ENCODE peak calls at places on chromosomes 11 and 22, in five cellular contexts. N is mucosa of descending colon, D is MCF 10A, O is brain microvascular endothelial cell, E is astrocyte of the spinal cord. I is an unnamed sample.

GRCh38 chr11:110134120-110134519 is 40.9 kb downstream of the ZC3H12C start:
- DNase-seq in E (peak), O (no peak), D (no peak), N (no peak), I (no peak)

GRCh38 chr11:68750197-68750987 is 928 bp downstream of the TESMIN start:
- DNase-seq in N (peak), E (no peak), D (no peak), O (no peak), I (peak)

GRCh38 chr11:75077316-75077715 is 19.4 kb downstream of the OR2AT4 start:
- DNase-seq in D (peak), N (no peak), O (peak), E (peak), I (peak)

GRCh38 chr22:35489225-35489624 is 51.4 kb upstream of the RASD2 start:
- DNase-seq in D (peak), N (no peak), E (no peak), O (no peak), I (peak)

GRCh38 chr11:4891996-4892640 is 10.4 kb downstream of the OR51T1 start:
- DNase-seq in D (peak), E (peak), O (peak), N (no peak), I (peak)

GRCh38 chr22:36873614-36874308 is 13.0 kb downstream of the NCF4 start:
- DNase-seq in N (peak), O (peak), E (peak), D (peak), I (peak)

GRCh38 chr11:7657306-7658025 is 15.8 kb downstream of the CYB5R2 start:
- DNase-seq in D (peak), N (peak), O (peak), E (peak), I (peak)

GRCh38 chr11:35087648-35088047 is 51.3 kb upstream of the CD44 start:
- DNase-seq in D (no peak), N (peak), O (no peak), E (no peak), I (no peak)

GRCh38 chr11:532512-533048 is 2.8 kb downstream of the HRAS start:
- DNase-seq in D (no peak), O (no peak), N (no peak), E (no peak), I (no peak)

GRCh38 chr11:63504933-63505586 is 824 bp upstream of the LGALS12 start:
- DNase-seq in N (no peak), D (peak), E (no peak), O (no peak), I (no peak)

GRCh38 chr22:35540600-35541253 is at the start of gene RASD2:
- DNase-seq in D (no peak), N (peak), O (no peak), E (no peak), I (peak)

GRCh38 chr22:50085211-50085999 is at the start of gene MLC1:
- DNase-seq in N (no peak), D (no peak), E (no peak), O (no peak), I (peak)

GRCh38 chr11:75439495-75440120 is 6.6 kb upstream of the KLHL35 start:
- DNase-seq in D (no peak), N (no peak), O (no peak), E (no peak), I (no peak)

GRCh38 chr11:119786431-119787073 is 57.6 kb upstream of the NECTIN1 start:
- DNase-seq in E (no peak), D (no peak), N (no peak), O (no peak), I (no peak)

GRCh38 chr22:24185501-24186351 is 4.4 kb downstream of the SUSD2 start:
- DNase-seq in D (no peak), O (no peak), N (no peak), E (no peak), I (no peak)

GRCh38 chr22:29167032-29167911 is 38.4 kb upstream of the EMID1 start:
- DNase-seq in O (no peak), E (no peak), N (no peak), D (no peak), I (no peak)

GRCh38 chr22:41256898-41257260 is 16.1 kb upstream of the CHADL start:
- DNase-seq in D (peak), N (no peak), O (peak), E (peak), I (no peak)

GRCh38 chr11:112172362-112172994 is 2.8 kb upstream of the BCO2 start:
- DNase-seq in O (no peak), D (no peak), N (no peak), E (peak), I (peak)

GRCh38 chr11:76208829-76209670 is 2.7 kb upstream of the WNT11 start:
- DNase-seq in O (peak), D (peak), N (peak), E (peak), I (peak)

GRCh38 chr11:75667831-75668507 is 869 bp downstream of the MAP6 start:
- DNase-seq in N (peak), O (peak), D (no peak), E (peak), I (peak)

GRCh38 chr22:38981005-38981658 is 1.0 kb upstream of the APOBEC3B start:
- DNase-seq in D (peak), O (no peak), E (no peak), N (peak), I (peak)

GRCh38 chr22:48880749-48881148 is 946.9 kb downstream of the BRD1 start:
- DNase-seq in N (no peak), O (no peak), D (no peak), E (no peak), I (no peak)

GRCh38 chr11:1776331-1776851 is 12.7 kb upstream of the CTSD start:
- DNase-seq in N (no peak), D (no peak), O (no peak), E (no peak), I (no peak)

GRCh38 chr22:37229012-37229804 is 14.9 kb downstream of the RAC2 start:
- DNase-seq in O (peak), D (peak), E (peak), N (no peak), I (peak)

GRCh38 chr11:27563201-27563600 is 56.6 kb upstream of the LIN7C start:
- DNase-seq in E (peak), O (peak), D (no peak), N (no peak), I (peak)

GRCh38 chr22:49394116-49394785 is 433.4 kb downstream of the BRD1 start:
- DNase-seq in O (no peak), E (no peak), D (no peak), N (no peak), I (no peak)

GRCh38 chr11:57405271-57405890 is 14.9 kb upstream of the PRG2 start:
- DNase-seq in O (no peak), E (no peak), N (no peak), D (no peak), I (no peak)

GRCh38 chr11:125720781-125721180 is 25.3 kb upstream of the PATE1 start:
- DNase-seq in E (no peak), N (no peak), O (no peak), D (peak), I (peak)

GRCh38 chr11:121665211-121665838 is 212.6 kb upstream of the SORL1-AS1 start:
- DNase-seq in N (no peak), E (no peak), D (no peak), O (no peak), I (no peak)

GRCh38 chr11:134170909-134171281 is 52.9 kb downstream of the NCAPD3 start:
- DNase-seq in O (no peak), N (no peak), E (no peak), D (no peak), I (no peak)

GRCh38 chr11:129307162-129307561 is 68.5 kb upstream of the BARX2 start:
- DNase-seq in O (no peak), D (no peak), N (no peak), E (no peak), I (no peak)

GRCh38 chr11:47928426-47928825 is 51.9 kb upstream of the PTPRJ start:
- DNase-seq in D (no peak), O (no peak), E (no peak), N (no peak), I (no peak)

GRCh38 chr11:68033708-68034045 is 3.2 kb downstream of the NDUFS8 start:
- DNase-seq in O (no peak), E (no peak), D (no peak), N (no peak), I (no peak)

GRCh38 chr11:1077033-1077416 is 2.4 kb downstream of the MUC2 start:
- DNase-seq in N (no peak), E (no peak), O (no peak), D (no peak), I (no peak)

GRCh38 chr11:61113209-61113608 is 10.9 kb downstream of the CD5 start:
- DNase-seq in D (no peak), N (no peak), O (no peak), E (no peak), I (no peak)

GRCh38 chr11:123475478-123475877 is 45.4 kb downstream of the GRAMD1B start:
- DNase-seq in N (no peak), E (peak), D (peak), O (peak), I (peak)

GRCh38 chr11:26276798-26277424 is 55.0 kb upstream of the ANO3 start:
- DNase-seq in D (peak), O (peak), E (peak), N (peak), I (peak)

GRCh38 chr11:830295-831131 is 2.2 kb upstream of the CD151 start:
- DNase-seq in D (no peak), O (peak), N (peak), E (peak), I (peak)

GRCh38 chr11:18264677-18265542 is 1.2 kb upstream of the SAA1 start:
- DNase-seq in O (no peak), E (no peak), D (no peak), N (no peak), I (no peak)

GRCh38 chr11:18265949-18266348 is at the start of gene SAA1:
- DNase-seq in D (peak), O (no peak), E (no peak), N (no peak), I (peak)

GRCh38 chr11:18271206-18271605 is 5.1 kb downstream of the SAA1 start:
- DNase-seq in N (no peak), D (no peak), E (no peak), O (no peak), I (no peak)

GRCh38 chr11:18270102-18270501 is 4.0 kb downstream of the SAA1 start:
- DNase-seq in N (no peak), D (peak), E (no peak), O (no peak), I (no peak)
- TF ChIP-seq CTCF in N (no peak), D (no peak), E (no peak), O (peak), I (peak)

DNA sequence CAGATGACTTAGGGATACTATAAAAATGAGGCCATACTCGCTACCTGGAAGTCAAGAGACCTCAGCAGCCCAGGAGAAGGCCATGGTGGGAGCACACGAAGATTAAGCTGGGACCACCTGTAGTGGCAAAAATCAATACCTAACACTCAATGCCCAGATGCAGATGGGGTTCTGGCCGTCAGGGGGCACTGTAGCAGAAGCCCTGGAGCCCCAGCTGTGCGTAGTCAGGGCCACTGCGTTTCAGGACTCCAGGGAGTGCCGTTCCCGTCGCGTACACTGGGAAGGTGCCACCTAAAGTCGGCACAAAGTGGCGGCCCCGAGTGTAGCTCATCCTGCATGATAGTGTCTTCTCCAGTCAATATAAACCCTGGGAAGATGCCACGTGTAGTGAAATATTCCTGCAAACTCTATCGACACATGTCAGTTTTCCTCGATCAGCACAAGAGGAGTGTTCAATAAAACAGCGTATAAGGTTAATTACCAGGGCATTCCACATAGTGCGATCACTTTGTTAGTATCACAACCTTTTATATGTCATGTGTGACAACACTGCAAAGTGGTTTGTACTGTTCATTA is 123.7 kb upstream of the NTM start:
- DNase-seq in E (no peak), D (no peak), O (no peak), N (peak), I (peak)
- TF ChIP-seq CTCF in E (peak), D (no peak), O (peak), N (no peak), I (peak)

GRCh38 chr11:13013054-13013488 is 4.0 kb downstream of the RASSF10 start:
- DNase-seq in D (no peak), O (no peak), E (no peak), N (no peak), I (no peak)

GRCh38 chr11:13019313-13019712 is 10.2 kb downstream of the RASSF10 start:
- DNase-seq in N (no peak), O (no peak), E (no peak), D (no peak), I (no peak)

GRCh38 chr11:13012037-13012693 is 3.0 kb downstream of the RASSF10 start:
- DNase-seq in N (peak), O (no peak), E (no peak), D (no peak), I (peak)

GRCh38 chr11:13015753-13016152 is 6.6 kb downstream of the RASSF10 start:
- DNase-seq in E (no peak), O (no peak), N (no peak), D (no peak), I (no peak)

GRCh38 chr11:13016415-13016814 is 7.3 kb downstream of the RASSF10 start:
- DNase-seq in D (peak), O (no peak), N (peak), E (no peak), I (peak)
- TF ChIP-seq CTCF in D (peak), O (no peak), N (no peak), E (no peak), I (peak)

GRCh38 chr11:65897020-65897471 is 3.1 kb downstream of the FOSL1 start:
- DNase-seq in E (peak), D (no peak), O (no peak), N (no peak), I (no peak)

GRCh38 chr11:65900899-65901180 is 652 bp upstream of the FOSL1 start:
- DNase-seq in D (no peak), E (no peak), O (no peak), N (no peak), I (no peak)

GRCh38 chr11:65898656-65899355 is 1.4 kb downstream of the FOSL1 start:
- DNase-seq in D (peak), O (no peak), E (no peak), N (no peak), I (peak)

GRCh38 chr11:65900125-65900898 is at the start of gene FOSL1:
- DNase-seq in E (peak), N (peak), O (peak), D (peak), I (peak)

GRCh38 chr11:65899356-65900124 is 648 bp downstream of the FOSL1 start:
- DNase-seq in O (peak), E (peak), D (no peak), N (no peak), I (no peak)
- TF ChIP-seq CTCF in O (no peak), E (no peak), D (no peak), N (no peak), I (no peak)

DNA sequence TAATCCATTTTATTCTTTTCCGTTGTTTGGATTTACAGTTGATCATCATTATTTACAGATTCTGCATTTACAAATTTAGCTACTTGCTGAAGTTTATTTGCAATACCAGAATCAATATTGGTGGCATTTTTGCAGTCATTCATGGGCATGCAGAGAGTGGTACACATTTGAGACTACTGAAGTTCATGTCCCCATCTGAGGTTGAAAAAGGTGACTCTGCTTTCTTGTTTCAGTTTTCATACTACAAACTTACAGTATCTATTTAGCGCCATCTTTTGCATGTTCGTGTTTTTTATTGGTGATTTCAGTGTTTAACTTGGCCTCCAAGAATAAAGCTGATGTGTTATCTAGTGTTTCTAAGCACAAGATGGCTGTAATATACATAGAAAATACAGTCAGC is 318.8 kb upstream of the CTSC start:
- DNase-seq in N (no peak), O (no peak), D (no peak), E (no peak), I (no peak)
- TF ChIP-seq CTCF in N (no peak), O (no peak), D (no peak), E (no peak), I (no peak)

GRCh38 chr22:40237241-40237640 is 59.5 kb downstream of the TNRC6B start:
- DNase-seq in E (no peak), N (no peak), D (no peak), O (no peak), I (no peak)
- TF ChIP-seq CTCF in E (no peak), N (no peak), D (no peak), O (no peak), I (no peak)

I was measured in epithelial cell of esophagus.